ENCODE peak calls at places on chromosome 1, in five cellular contexts. V is fibroblast of mammary gland, T is glomerular endothelial cell, Q is activated gamma-delta T cell treated with Interleukin-2 at 50 U/mL for 16 hours, L is activated T-cell treated with anti-CD3 and anti-CD28 coated beads for 48 hours. B is an unnamed sample.

GRCh38 chr1:32753532-32754281 is 51.1 kb upstream of the SYNC start:
- DNase-seq in V (peak; percentile 32), T (no peak), Q (peak; percentile 58), L (peak; percentile 63), B (peak; percentile 84)

GRCh38 chr1:2097386-2098300 is 47.4 kb downstream of the PRKCZ start:
- DNase-seq in V (no peak), T (no peak), Q (no peak), L (no peak), B (no peak)

GRCh38 chr1:232127190-232127589 is 500.6 kb downstream of the DISC1 start:
- DNase-seq in V (peak; percentile 83), T (no peak), Q (no peak), L (no peak), B (no peak)

GRCh38 chr1:175072131-175072941 is 4.7 kb downstream of the TNN start:
- DNase-seq in V (peak; percentile 73), T (peak; percentile 5), Q (no peak), L (no peak), B (no peak)

GRCh38 chr1:205976708-205977107 is 26.5 kb downstream of the RAB7B start:
- DNase-seq in V (peak; percentile 72), T (no peak), Q (no peak), L (no peak), B (no peak)

GRCh38 chr1:6625579-6626149 is 996 bp downstream of the THAP3 start:
- DNase-seq in V (peak; percentile 76), T (no peak), Q (no peak), L (no peak), B (no peak)

GRCh38 chr1:89602871-89603404 is 30.0 kb upstream of the LRRC8C start:
- DNase-seq in V (no peak), T (no peak), Q (no peak), L (no peak), B (no peak)

GRCh38 chr1:55703726-55704363 is 488.7 kb upstream of the USP24 start:
- DNase-seq in V (no peak), T (no peak), Q (no peak), L (no peak), B (no peak)

GRCh38 chr1:150551784-150552691 is 2.8 kb downstream of the ADAMTSL4 start:
- DNase-seq in V (peak; percentile 96), T (no peak), Q (no peak), L (no peak), B (peak; percentile 51)

GRCh38 chr1:16338961-16339360 is 13.3 kb downstream of the FBXO42 start:
- DNase-seq in V (no peak), T (no peak), Q (no peak), L (no peak), B (no peak)

GRCh38 chr1:231699769-231700168 is 73.2 kb downstream of the DISC1 start:
- DNase-seq in V (no peak), T (no peak), Q (no peak), L (no peak), B (no peak)

GRCh38 chr1:2019162-2019542 is at the start of gene GABRD:
- DNase-seq in V (no peak), T (no peak), Q (no peak), L (peak; percentile 12), B (no peak)

GRCh38 chr1:78673120-78673519 is 23.5 kb downstream of the IFI44 start:
- DNase-seq in V (no peak), T (no peak), Q (no peak), L (no peak), B (no peak)

GRCh38 chr1:36148821-36149236 is 457 bp downstream of the TRAPPC3 start:
- DNase-seq in V (no peak), T (no peak), Q (no peak), L (no peak), B (no peak)

GRCh38 chr1:119286587-119287181 is 81.9 kb upstream of the HAO2 start:
- DNase-seq in V (peak; percentile 49), T (no peak), Q (no peak), L (peak; percentile 15), B (no peak)

GRCh38 chr1:13701274-13701650 is 1.3 kb downstream of the PRDM2 start:
- DNase-seq in V (no peak), T (no peak), Q (no peak), L (no peak), B (peak; percentile 41)

GRCh38 chr1:68120136-68120791 is 69.8 kb upstream of the DIRAS3 start:
- DNase-seq in V (peak; percentile 84), T (peak; percentile 75), Q (no peak), L (no peak), B (no peak)

B was measured in Peyer's patch.